ENCODE peak calls at places on chromosomes 7 and 10, in six cellular contexts. H is heart left ventricle, S is GM12878, W is SJSA1, Z is IMR-90, X is hepatocyte. B is an unnamed sample.

GRCh38 chr7:149878523-149878921 is 4.8 kb downstream of the ATP6V0E2 start:
- DNase-seq in H (peak), X (no peak), S (no peak), Z (no peak), W (no peak), B (no peak)

GRCh38 chr7:28957822-28958234 is 302 bp downstream of the TRIL start:
- DNase-seq in X (peak), H (no peak), Z (no peak), S (no peak), W (no peak), B (no peak)

GRCh38 chr7:107960306-107960705 is 42.7 kb downstream of the LAMB1 start:
- DNase-seq in S (no peak), Z (no peak), X (no peak), H (no peak), W (no peak), B (no peak)

GRCh38 chr7:123748171-123748733 is 551 bp downstream of the WASL start:
- DNase-seq in H (peak), Z (peak), W (no peak), S (no peak), X (peak), B (peak)

GRCh38 chr7:100127866-100128601 is 1.3 kb downstream of the MBLAC1 start:
- DNase-seq in S (no peak), X (peak), H (no peak), Z (no peak), W (no peak), B (no peak)

GRCh38 chr7:103687272-103687671 is 241.3 kb upstream of the SLC26A5 start:
- DNase-seq in S (no peak), X (no peak), Z (no peak), H (no peak), W (no peak), B (no peak)

GRCh38 chr10:131203456-131204357 is 107.8 kb downstream of the TCERG1L start:
- DNase-seq in H (no peak), Z (no peak), S (no peak), W (no peak), X (no peak), B (no peak)

GRCh38 chr7:142809671-142810070 is 38.9 kb downstream of the PRSS2 start:
- DNase-seq in H (no peak), X (no peak), S (no peak), W (no peak), Z (no peak), B (no peak)

GRCh38 chr10:93139059-93139658 is 65.5 kb downstream of the CYP26A1 start:
- DNase-seq in X (no peak), H (no peak), W (no peak), Z (no peak), S (no peak), B (peak)

GRCh38 chr10:98029149-98030092 is 1.0 kb downstream of the CRTAC1 start:
- DNase-seq in Z (no peak), X (no peak), H (no peak), S (no peak), W (no peak), B (no peak)

GRCh38 chr10:43962346-43963191 is 313.9 kb upstream of the ZNF32 start:
- DNase-seq in Z (peak), X (no peak), W (no peak), H (no peak), S (no peak), B (peak)

GRCh38 chr7:45407730-45408406 is 166.3 kb upstream of the ADCY1 start:
- DNase-seq in Z (no peak), S (no peak), H (no peak), W (no peak), X (no peak), B (no peak)

GRCh38 chr10:121926669-121927360 is 1.0 kb downstream of the ATE1 start:
- DNase-seq in X (no peak), H (no peak), S (no peak), W (no peak), Z (no peak), B (peak)

GRCh38 chr10:132942101-132942739 is at the start of gene CFAP46:
- DNase-seq in H (peak), W (no peak), Z (peak), S (no peak), X (peak), B (peak)

GRCh38 chr7:114931656-114932011 is 9.7 kb downstream of the MDFIC start:
- DNase-seq in S (no peak), W (no peak), Z (no peak), H (no peak), X (no peak), B (no peak)

GRCh38 chr10:121624778-121625330 is 26.6 kb upstream of the FGFR2 start:
- DNase-seq in S (no peak), Z (no peak), H (no peak), X (no peak), W (no peak), B (no peak)

GRCh38 chr10:58982470-58983239 is 193.8 kb upstream of the PHYHIPL start:
- DNase-seq in Z (no peak), S (no peak), X (no peak), W (no peak), H (no peak), B (no peak)

GRCh38 chr7:41855798-41856197 is 152.9 kb upstream of the INHBA start:
- DNase-seq in H (no peak), X (no peak), S (no peak), Z (peak), W (no peak), B (no peak)

GRCh38 chr7:38054199-38054598 is 123.8 kb upstream of the STARD3NL start:
- DNase-seq in H (no peak), S (no peak), X (no peak), W (no peak), Z (no peak), B (no peak)

GRCh38 chr7:75531359-75531821 is 39.3 kb downstream of the SPDYE5 start:
- DNase-seq in X (peak), Z (peak), H (no peak), S (no peak), W (no peak), B (no peak)

GRCh38 chr7:36717596-36717995 is 6.7 kb downstream of the AOAH start:
- DNase-seq in S (no peak), X (no peak), W (no peak), Z (no peak), H (no peak), B (no peak)

GRCh38 chr7:121163699-121164098 is 165.1 kb upstream of the WNT16 start:
- DNase-seq in S (no peak), X (no peak), H (no peak), W (no peak), Z (no peak), B (no peak)

GRCh38 chr7:126483972-126484371 is 768.8 kb downstream of the GRM8 start:
- DNase-seq in W (no peak), X (no peak), H (no peak), Z (no peak), S (no peak), B (no peak)

GRCh38 chr10:79542619-79543018 is 17.6 kb downstream of the SFTPA2 start:
- DNase-seq in S (no peak), X (no peak), W (no peak), Z (no peak), H (no peak), B (no peak)

GRCh38 chr10:12742776-12743175 is 258.7 kb downstream of the CCDC3 start:
- DNase-seq in H (no peak), S (peak), W (no peak), X (no peak), Z (no peak), B (no peak)

GRCh38 chr7:134283972-134284371 is 32.8 kb downstream of the SLC35B4 start:
- DNase-seq in H (no peak), S (no peak), W (no peak), Z (no peak), X (no peak), B (no peak)

GRCh38 chr10:28982950-28983349 is 305.6 kb downstream of the BAMBI start:
- DNase-seq in S (no peak), W (no peak), H (no peak), Z (no peak), X (no peak), B (no peak)

GRCh38 chr7:104848386-104848990 is 165.5 kb upstream of the KMT2E start:
- DNase-seq in Z (peak), X (peak), W (peak), S (no peak), H (no peak), B (peak)

GRCh38 chr7:28103984-28104628 is 76.5 kb downstream of the JAZF1 start:
- DNase-seq in W (no peak), H (no peak), S (no peak), X (no peak), Z (no peak), B (no peak)

GRCh38 chr7:30472771-30473392 is 5.7 kb downstream of the NOD1 start:
- DNase-seq in W (no peak), H (no peak), Z (peak), X (peak), S (no peak), B (peak)

GRCh38 chr10:99534456-99534938 is 1.8 kb downstream of the NKX2-3 start:
- DNase-seq in W (no peak), S (no peak), X (no peak), H (no peak), Z (no peak), B (no peak)

GRCh38 chr10:99533496-99534455 is 1.0 kb downstream of the NKX2-3 start:
- DNase-seq in H (no peak), W (no peak), S (no peak), Z (no peak), X (no peak), B (no peak)

GRCh38 chr10:99531696-99532050 is 1.1 kb upstream of the NKX2-3 start:
- DNase-seq in W (no peak), Z (no peak), S (no peak), X (no peak), H (no peak), B (no peak)

GRCh38 chr10:99532194-99532593 is 548 bp upstream of the NKX2-3 start:
- DNase-seq in H (no peak), X (no peak), Z (no peak), W (no peak), S (no peak), B (no peak)

DNA sequence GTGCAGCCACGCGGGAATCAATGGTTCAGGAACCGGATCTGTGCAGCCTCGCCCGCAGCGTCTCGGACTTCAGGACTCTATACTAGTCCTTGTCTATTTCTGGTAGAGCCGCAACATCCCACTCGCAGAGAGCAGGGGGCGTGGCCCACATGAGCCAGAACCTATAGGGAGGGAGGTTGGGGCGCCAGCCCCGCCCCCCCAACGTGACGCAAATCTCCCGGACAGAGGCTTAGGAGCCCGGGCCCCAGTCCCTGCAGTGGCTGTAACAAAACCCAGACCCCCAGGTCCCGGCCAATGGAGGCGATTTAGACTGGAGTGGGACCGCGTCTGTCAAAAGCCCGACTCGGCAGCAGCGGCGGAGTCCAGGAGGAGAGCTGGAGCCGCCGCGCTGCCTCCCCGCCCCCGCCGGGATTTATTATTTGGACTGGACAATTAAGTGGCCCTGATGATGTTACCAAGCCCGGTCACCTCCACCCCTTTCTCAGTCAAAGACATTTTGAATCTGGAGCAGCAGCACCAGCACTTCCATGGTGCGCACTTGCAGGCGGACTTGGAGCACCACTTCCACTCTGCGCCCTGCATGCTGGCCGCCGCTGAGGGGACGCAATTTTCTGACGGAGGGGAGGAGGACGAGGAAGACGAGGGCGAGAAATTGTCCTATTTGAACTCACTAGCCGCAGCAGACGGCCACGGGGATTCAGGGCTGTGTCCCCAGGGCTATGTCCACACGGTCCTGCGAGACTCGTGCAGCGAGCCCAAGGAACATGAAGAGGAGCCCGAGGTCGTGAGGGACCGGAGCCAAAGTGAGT is at the start of gene NKX2-3:
- DNase-seq in X (peak), S (no peak), Z (peak), H (peak), W (peak), B (peak)
- H3K4me3 ChIP-seq in X (no peak), S (peak), Z (no peak), H (no peak), W (no peak), B (no peak)

GRCh38 chr7:25398418-25398817 is 170.1 kb upstream of the NPVF start:
- DNase-seq in W (no peak), Z (no peak), H (no peak), S (no peak), X (no peak), B (no peak)
- H3K4me3 ChIP-seq in W (no peak), Z (no peak), H (no peak), S (no peak), X (no peak), B (no peak)

GRCh38 chr7:151117565-151117964 is 31.3 kb downstream of the AGAP3 start:
- DNase-seq in W (no peak), X (no peak), Z (no peak), S (no peak), H (no peak), B (no peak)
- H3K4me3 ChIP-seq in W (no peak), X (no peak), Z (no peak), S (no peak), H (no peak), B (no peak)

GRCh38 chr10:22977751-22978150 is 49.9 kb downstream of the ARMC3 start:
- DNase-seq in H (no peak), W (no peak), X (no peak), Z (no peak), S (no peak), B (no peak)
- H3K4me3 ChIP-seq in H (no peak), W (no peak), X (no peak), Z (no peak), S (no peak), B (no peak)